ENCODE peak calls at places on chromosomes 12 and 14, in eight cellular contexts. U, I, V, B, E, R, L and M are unnamed samples. For H3K4me1, the result is how much of the 10 kb centered on the place peaks cover.

GRCh38 chr12:110844551-110845395 is 2.0 kb upstream of the CCDC63 start:
- DNase-seq in U (peak), I (no peak), V (no peak), B (no peak), E (no peak), R (no peak), L (no peak), M (no peak)

GRCh38 chr12:102503056-102503681 is 22.8 kb upstream of the IGF1 start:
- DNase-seq in U (no peak), I (no peak), V (no peak), B (no peak), E (no peak), R (no peak), L (no peak), M (no peak)

GRCh38 chr12:117816-118345 is 51.3 kb downstream of the IQSEC3 start:
- DNase-seq in U (no peak), I (no peak), V (no peak), B (no peak), E (no peak), R (no peak), L (no peak), M (no peak)

GRCh38 chr14:70073924-70074566 is 114.7 kb downstream of the SLC8A3 start:
- DNase-seq in U (peak), I (peak), V (peak), B (peak), E (peak), R (peak), L (no peak), M (peak)

GRCh38 chr12:16112151-16112550 is 165.3 kb downstream of the SLC15A5 start:
- DNase-seq in U (no peak), I (peak), V (no peak), B (no peak), E (no peak), R (peak), L (no peak), M (no peak)

GRCh38 chr12:107518868-107519267 is 166.7 kb upstream of the PWP1 start:
- DNase-seq in U (no peak), I (no peak), V (no peak), B (no peak), E (no peak), R (no peak), L (no peak), M (no peak)

GRCh38 chr12:65432606-65433005 is 154.1 kb downstream of the MSRB3 start:
- DNase-seq in U (no peak), I (peak), V (no peak), B (no peak), E (no peak), R (no peak), L (no peak), M (no peak)

GRCh38 chr12:13162904-13163303 is 33.6 kb upstream of the EMP1 start:
- DNase-seq in U (no peak), I (no peak), V (no peak), B (no peak), E (no peak), R (no peak), L (no peak), M (no peak)

GRCh38 chr12:57212701-57213067 is 3.9 kb upstream of the NXPH4 start:
- DNase-seq in U (no peak), I (peak), V (no peak), B (no peak), E (no peak), R (peak), L (no peak), M (no peak)

GRCh38 chr12:101823891-101824290 is 6.9 kb downstream of the GNPTAB start:
- DNase-seq in U (peak), I (peak), V (peak), B (no peak), E (no peak), R (peak), L (peak), M (peak)

GRCh38 chr14:95533391-95533821 is 1.4 kb upstream of the GLRX5 start:
- DNase-seq in U (no peak), I (peak), V (no peak), B (peak), E (no peak), R (peak), L (no peak), M (no peak)

GRCh38 chr12:46071335-46071734 is 81.0 kb upstream of the SCAF11 start:
- DNase-seq in U (no peak), I (peak), V (no peak), B (no peak), E (no peak), R (no peak), L (no peak), M (no peak)

GRCh38 chr14:100525615-100526014 is 61.6 kb downstream of the BEGAIN start:
- DNase-seq in U (no peak), I (no peak), V (no peak), B (no peak), E (peak), R (no peak), L (no peak), M (no peak)

GRCh38 chr12:29073631-29074239 is 75.3 kb upstream of the FAR2 start:
- DNase-seq in U (no peak), I (peak), V (peak), B (peak), E (no peak), R (peak), L (peak), M (peak)

GRCh38 chr14:51701956-51702355 is 50.2 kb downstream of the FRMD6 start:
- DNase-seq in U (no peak), I (peak), V (no peak), B (peak), E (no peak), R (peak), L (no peak), M (peak)

GRCh38 chr14:80049055-80049454 is 162.2 kb downstream of the DIO2 start:
- DNase-seq in U (no peak), I (no peak), V (no peak), B (peak), E (no peak), R (no peak), L (no peak), M (no peak)

GRCh38 chr12:122106891-122107660 is 28.5 kb downstream of the MLXIP start:
- DNase-seq in U (no peak), I (no peak), V (no peak), B (peak), E (peak), R (no peak), L (no peak), M (peak)

GRCh38 chr14:20460458-20461229 is 590 bp downstream of the PIP4P1 start:
- DNase-seq in U (no peak), I (peak), V (no peak), B (no peak), E (peak), R (peak), L (no peak), M (no peak)

DNA sequence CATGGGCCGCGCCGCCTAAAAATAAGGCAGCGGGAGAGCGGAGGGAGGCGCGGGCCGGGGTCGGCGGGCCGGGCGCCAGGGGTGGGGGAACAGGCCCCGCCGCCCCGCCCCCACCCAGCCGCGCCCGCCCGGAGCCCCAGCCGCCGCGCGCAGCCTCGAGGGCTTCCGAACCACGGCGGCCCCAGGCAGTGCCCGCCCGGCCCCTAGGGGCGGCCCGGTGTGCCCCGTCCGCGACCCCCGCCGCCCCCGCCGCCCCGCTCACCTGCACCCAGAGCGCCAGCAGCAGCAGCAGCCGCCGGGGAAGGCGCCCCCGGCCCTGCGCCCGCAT is 519 bp downstream of the JAG2 start:
- DNase-seq in U (no peak), I (no peak), V (no peak), B (no peak), E (no peak), R (peak), L (no peak), M (no peak)
- H3K4me3 ChIP-seq in U (peak), I (no peak), V (peak), B (peak), E (peak), R (peak), L (no peak), M (peak)

DNA sequence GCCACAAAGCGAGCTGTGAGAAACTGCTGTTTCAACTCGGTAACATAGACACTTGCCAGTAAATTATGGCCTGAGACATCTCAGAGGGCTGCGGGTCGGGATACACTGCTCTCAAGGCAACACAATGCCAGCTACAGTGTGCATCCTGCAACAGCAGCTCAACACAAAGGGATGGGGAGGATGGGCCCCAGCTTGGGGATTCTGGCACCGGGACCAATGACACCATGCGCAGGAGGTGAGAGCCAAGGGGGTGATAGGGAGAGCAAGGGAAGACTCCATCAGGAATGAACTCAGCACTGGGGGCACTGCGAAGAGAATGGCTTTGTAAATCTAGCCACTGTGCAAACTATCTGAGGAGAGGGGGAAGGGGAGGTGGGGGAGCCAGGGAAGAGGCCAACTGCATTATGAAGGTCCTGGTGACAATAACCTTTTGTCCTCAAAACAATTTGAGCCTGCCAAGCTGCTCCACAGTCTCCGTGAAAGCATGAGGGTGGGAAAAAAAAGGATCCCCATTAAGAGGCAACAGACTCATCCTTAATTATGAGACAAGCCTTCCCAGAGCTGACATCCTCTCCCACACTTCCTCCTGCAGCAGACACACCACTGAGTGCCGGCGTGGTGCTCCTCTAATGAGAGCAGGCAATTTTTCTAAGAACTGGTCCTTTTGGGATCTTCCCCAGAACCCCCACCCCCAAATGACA is 219.7 kb downstream of the PPM1H start:
- DNase-seq in U (no peak), I (no peak), V (no peak), B (no peak), E (no peak), R (no peak), L (no peak), M (no peak)
- H3K27ac ChIP-seq in U (no peak), I (peak), V (no peak), B (no peak), E (no peak), R (no peak), L (no peak), M (no peak)

GRCh38 chr14:88478931-88479330 is 75.9 kb downstream of the PTPN21 start:
- DNase-seq in U (no peak), I (no peak), V (no peak), B (no peak), E (no peak), R (no peak), L (no peak), M (no peak)

GRCh38 chr14:88477513-88478250 is 77.1 kb downstream of the PTPN21 start:
- DNase-seq in U (no peak), I (no peak), V (no peak), B (peak), E (no peak), R (no peak), L (no peak), M (no peak)

GRCh38 chr14:88476825-88477224 is 78.0 kb downstream of the PTPN21 start:
- DNase-seq in U (no peak), I (no peak), V (no peak), B (no peak), E (no peak), R (no peak), L (no peak), M (no peak)

GRCh38 chr14:88473791-88474190 is 81.0 kb downstream of the PTPN21 start:
- DNase-seq in U (no peak), I (peak), V (no peak), B (peak), E (no peak), R (no peak), L (no peak), M (no peak)

GRCh38 chr14:88476375-88476774 is 78.4 kb downstream of the PTPN21 start:
- DNase-seq in U (no peak), I (no peak), V (no peak), B (no peak), E (no peak), R (no peak), L (no peak), M (no peak)
- H3K4me1 ChIP-seq in U (under half), I (under half), V (under half), B (under half), E (under half), R (under half), L (under half), M (under half)

GRCh38 chr12:96239711-96240234 is 45.6 kb downstream of the ELK3 start:
- DNase-seq in U (no peak), I (no peak), V (no peak), B (no peak), E (no peak), R (no peak), L (no peak), M (no peak)

GRCh38 chr12:96240656-96241055 is 46.5 kb downstream of the ELK3 start:
- DNase-seq in U (no peak), I (no peak), V (no peak), B (no peak), E (no peak), R (no peak), L (no peak), M (no peak)

GRCh38 chr12:96242597-96242996 is 48.4 kb downstream of the ELK3 start:
- DNase-seq in U (no peak), I (no peak), V (no peak), B (no peak), E (no peak), R (no peak), L (peak), M (no peak)

GRCh38 chr12:96240251-96240650 is 46.1 kb downstream of the ELK3 start:
- DNase-seq in U (no peak), I (no peak), V (no peak), B (no peak), E (no peak), R (no peak), L (no peak), M (no peak)

DNA sequence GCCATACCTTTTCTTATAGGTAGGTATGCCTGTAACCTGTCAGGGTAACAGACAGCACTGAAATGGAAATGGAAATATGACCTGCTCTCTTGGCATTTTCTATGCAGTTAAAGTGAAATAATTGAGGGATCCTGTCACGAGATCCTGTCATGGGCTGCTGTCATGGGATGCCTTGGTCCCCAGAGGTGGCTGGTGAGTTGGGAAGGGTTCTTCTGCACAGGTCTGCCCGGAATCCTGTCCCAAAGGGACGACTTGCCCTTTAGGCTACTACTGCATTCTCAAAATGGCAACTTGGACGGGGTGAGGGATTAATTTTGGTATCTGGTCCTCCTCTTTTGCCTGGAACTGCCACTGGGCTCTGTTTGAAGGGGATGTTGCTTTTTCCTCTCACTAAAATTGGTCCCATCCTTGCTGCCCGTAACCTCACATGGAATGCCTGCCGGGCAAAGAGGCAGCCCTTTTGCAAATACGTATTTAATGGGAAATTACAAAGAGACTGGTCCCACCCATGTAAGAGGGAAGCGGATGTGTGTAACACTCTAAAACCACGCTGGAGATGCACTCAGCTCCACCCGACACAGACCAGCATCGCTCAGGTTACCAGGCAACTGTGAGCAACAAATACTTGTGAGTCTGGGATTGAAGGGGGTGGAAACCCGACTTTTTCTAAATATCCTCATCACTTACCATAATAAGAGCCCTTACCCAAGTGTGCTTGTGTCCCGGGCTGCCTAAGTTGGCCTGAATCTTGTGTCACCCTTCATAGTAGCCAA is 47.5 kb downstream of the ELK3 start:
- DNase-seq in U (no peak), I (peak), V (no peak), B (peak), E (no peak), R (peak), L (peak), M (no peak)
- H3K4me3 ChIP-seq in U (no peak), I (no peak), V (no peak), B (no peak), E (no peak), R (no peak), L (peak), M (no peak)